ENCODE peak calls at places on chromosomes 7 and 10, in nine cellular contexts. M, A, E, G, C, D, U, Q and V are unnamed samples.
A peak's percentile ranks its signal among the peaks of the same experiment; 100 is the strongest.

GRCh38 chr7:129569811-129570215 is 41.7 kb upstream of the NRF1 start:
- DNase-seq in A (peak; percentile 63), G (no peak), U (no peak), Q (peak; percentile 82), M (no peak), E (no peak), D (no peak), C (no peak), V (peak; percentile 72)

GRCh38 chr7:141617280-141617679 is 66.1 kb downstream of the AGK start:
- DNase-seq in M (no peak), G (no peak), D (no peak), A (no peak), U (no peak), E (no peak), C (no peak), Q (no peak), V (no peak)

GRCh38 chr7:20122073-20122472 is 95.1 kb downstream of the MACC1 start:
- DNase-seq in Q (no peak), M (no peak), C (no peak), E (no peak), D (no peak), G (no peak), U (no peak), A (no peak), V (no peak)

GRCh38 chr10:811781-812180 is 119.7 kb downstream of the LARP4B start:
- DNase-seq in E (no peak), Q (no peak), A (no peak), C (no peak), U (no peak), M (no peak), D (no peak), G (no peak), V (no peak)

GRCh38 chr7:20744913-20745587 is 41.6 kb downstream of the SP8 start:
- DNase-seq in A (peak; percentile 33), Q (no peak), C (no peak), M (no peak), U (no peak), D (no peak), G (no peak), E (no peak), V (no peak)

GRCh38 chr7:34719651-34720050 is 61.6 kb downstream of the NPSR1 start:
- DNase-seq in M (no peak), Q (no peak), G (no peak), C (no peak), E (no peak), D (no peak), U (no peak), A (no peak), V (no peak)

GRCh38 chr7:39098506-39098905 is 120.8 kb downstream of the POU6F2 start:
- DNase-seq in U (no peak), C (no peak), M (no peak), Q (no peak), G (no peak), E (no peak), D (no peak), A (no peak), V (no peak)

GRCh38 chr10:88045116-88045515 is 181.7 kb downstream of the PTEN start:
- DNase-seq in A (no peak), C (no peak), G (no peak), U (no peak), M (no peak), D (no peak), Q (no peak), E (no peak), V (no peak)

GRCh38 chr7:50069613-50070012 is 23.4 kb downstream of the ZPBP start:
- DNase-seq in E (no peak), G (peak; percentile 39), C (peak; percentile 64), U (no peak), A (no peak), Q (no peak), M (no peak), D (peak; percentile 25), V (peak; percentile 12)

GRCh38 chr7:19117870-19118608 is 603 bp upstream of the TWIST1 start:
- DNase-seq in Q (no peak), M (no peak), C (no peak), E (peak; percentile 26), G (no peak), D (peak; percentile 9), A (no peak), U (no peak), V (no peak)

GRCh38 chr7:480531-481218 is 39.0 kb downstream of the PDGFA start:
- DNase-seq in U (no peak), A (no peak), E (no peak), Q (no peak), D (no peak), C (no peak), G (peak; percentile 67), M (no peak), V (no peak)

GRCh38 chr10:86958831-86959736 is 685 bp downstream of the SNCG start:
- DNase-seq in U (peak; percentile 54), E (peak; percentile 84), G (peak; percentile 7), A (peak; percentile 62), M (no peak), Q (peak; percentile 63), D (peak; percentile 84), C (peak; percentile 86), V (peak; percentile 88)

GRCh38 chr7:613442-614140 is 93.9 kb upstream of the PDGFA start:
- DNase-seq in D (no peak), A (no peak), E (no peak), U (no peak), M (no peak), Q (no peak), C (no peak), G (no peak), V (no peak)

GRCh38 chr10:47364366-47364765 is 16.2 kb downstream of the RBP3 start:
- DNase-seq in E (no peak), U (no peak), Q (no peak), M (no peak), D (no peak), C (no peak), G (peak; percentile 35), A (no peak), V (no peak)

GRCh38 chr10:87861953-87862643 is 1.2 kb downstream of the KLLN start:
- DNase-seq in Q (peak; percentile 91), U (peak; percentile 97), G (peak; percentile 98), C (peak; percentile 98), E (peak; percentile 96), D (peak; percentile 97), A (peak; percentile 98), M (peak; percentile 92), V (peak; percentile 82)

GRCh38 chr10:11165591-11166543 is 148.2 kb downstream of the CELF2 start:
- DNase-seq in A (no peak), Q (peak; percentile 5), U (peak; percentile 85), D (peak; percentile 72), G (peak; percentile 40), C (peak; percentile 58), E (peak; percentile 76), M (no peak), V (peak; percentile 15)

GRCh38 chr7:150803161-150803860 is 2.7 kb downstream of the TMEM176A start:
- DNase-seq in D (no peak), U (no peak), E (no peak), A (no peak), G (no peak), C (no peak), Q (no peak), M (no peak), V (no peak)

GRCh38 chr7:152636436-152636835 is 39.5 kb downstream of the XRCC2 start:
- DNase-seq in E (no peak), C (no peak), A (no peak), U (no peak), M (no peak), D (no peak), G (no peak), Q (no peak), V (no peak)

GRCh38 chr7:46607176-46607575 is 686.1 kb upstream of the IGFBP3 start:
- DNase-seq in U (no peak), E (no peak), Q (no peak), D (no peak), C (no peak), A (no peak), M (no peak), G (no peak), V (no peak)

GRCh38 chr10:101054351-101054750 is 7.4 kb upstream of the KAZALD1 start:
- DNase-seq in Q (no peak), M (no peak), C (no peak), E (no peak), A (no peak), U (no peak), D (no peak), G (no peak), V (no peak)

GRCh38 chr10:101050206-101051069 is 11.4 kb upstream of the KAZALD1 start:
- DNase-seq in G (peak; percentile 82), M (no peak), D (peak; percentile 56), U (peak; percentile 80), C (no peak), E (peak; percentile 60), A (no peak), Q (no peak), V (peak; percentile 79)

GRCh38 chr10:101055416-101055815 is 6.4 kb upstream of the KAZALD1 start:
- DNase-seq in E (no peak), G (no peak), A (no peak), C (no peak), U (no peak), M (no peak), Q (no peak), D (no peak), V (no peak)

GRCh38 chr10:101053516-101053915 is 8.3 kb upstream of the KAZALD1 start:
- DNase-seq in E (no peak), D (no peak), G (no peak), Q (no peak), M (no peak), C (no peak), U (no peak), A (no peak), V (no peak)

GRCh38 chr10:101052285-101052684 is 9.5 kb upstream of the KAZALD1 start:
- DNase-seq in U (no peak), C (peak; percentile 88), D (no peak), M (no peak), E (no peak), G (no peak), A (no peak), Q (no peak), V (peak; percentile 48)
- TF ChIP-seq POLR2A in U (no peak), C (no peak), D (no peak), M (no peak), E (no peak), G (no peak), A (no peak), Q (no peak), V (no peak)

GRCh38 chr7:42010751-42011150 is 226.3 kb downstream of the GLI3 start:
- DNase-seq in U (no peak), Q (no peak), E (no peak), M (no peak), G (no peak), A (no peak), D (no peak), C (no peak), V (no peak)
- TF ChIP-seq POLR2A in U (no peak), Q (no peak), E (no peak), M (no peak), G (no peak), A (no peak), D (no peak), C (no peak), V (no peak)

GRCh38 chr10:71829171-71829570 is 21.9 kb downstream of the PSAP start:
- DNase-seq in G (no peak), D (no peak), A (no peak), C (no peak), M (no peak), Q (no peak), U (no peak), E (no peak), V (no peak)
- TF ChIP-seq POLR2A in G (no peak), D (no peak), A (no peak), C (no peak), M (no peak), Q (no peak), U (no peak), E (no peak), V (no peak)

GRCh38 chr7:26398436-26399308 is 107.0 kb downstream of the SNX10 start:
- DNase-seq in C (peak; percentile 85), U (peak; percentile 73), E (peak; percentile 71), Q (peak; percentile 48), G (peak; percentile 76), D (peak; percentile 65), M (peak; percentile 56), A (no peak), V (peak; percentile 59)
- TF ChIP-seq POLR2A in C (no peak), U (no peak), E (no peak), Q (no peak), G (peak; percentile 51), D (peak; percentile 34), M (no peak), A (no peak), V (no peak)